ENCODE peak calls at places on chromosomes 2 and 18, in nine cellular contexts. One of them, this sample, is unnamed.
A peak's percentile ranks its signal among the peaks of the same experiment; 100 is the strongest.

GRCh38 chr2:30127016-30127893 is 19.6 kb upstream of the YPEL5 start:
- DNase-seq in K562: no peak
- DNase-seq in mesenchymal stem cell: no peak
- DNase-seq in uterus: no peak
- DNase-seq in GM23338: no peak
- DNase-seq in MM.1S: no peak
- DNase-seq in upper lobe of right lung: no peak
- DNase-seq in Panc1: no peak
- DNase-seq in ovary: no peak
- DNase-seq in this sample: no peak

GRCh38 chr18:5596585-5596984 is 52.8 kb upstream of the EPB41L3 start:
- DNase-seq in GM23338: no peak
- DNase-seq in Panc1: no peak
- DNase-seq in ovary: no peak
- DNase-seq in mesenchymal stem cell: no peak
- DNase-seq in K562: no peak
- DNase-seq in upper lobe of right lung: no peak
- DNase-seq in uterus: no peak
- DNase-seq in MM.1S: no peak
- DNase-seq in this sample: no peak

GRCh38 chr2:7071916-7072556 is 154.8 kb downstream of the RNF144A start:
- DNase-seq in ovary: no peak
- DNase-seq in MM.1S: no peak
- DNase-seq in Panc1: no peak
- DNase-seq in mesenchymal stem cell: no peak
- DNase-seq in uterus: no peak
- DNase-seq in GM23338: no peak
- DNase-seq in K562: no peak
- DNase-seq in upper lobe of right lung: no peak
- DNase-seq in this sample: no peak

GRCh38 chr18:57798713-57799373 is 4.3 kb downstream of the ATP8B1 start:
- DNase-seq in upper lobe of right lung: no peak
- DNase-seq in ovary: no peak
- DNase-seq in GM23338: no peak
- DNase-seq in K562: no peak
- DNase-seq in MM.1S: no peak
- DNase-seq in uterus: no peak
- DNase-seq in mesenchymal stem cell: no peak
- DNase-seq in Panc1: no peak
- DNase-seq in this sample: no peak

GRCh38 chr2:158692372-158693103 is 102.6 kb upstream of the DAPL1 start:
- DNase-seq in GM23338: no peak
- DNase-seq in Panc1: no peak
- DNase-seq in upper lobe of right lung: no peak
- DNase-seq in MM.1S: no peak
- DNase-seq in uterus: no peak
- DNase-seq in mesenchymal stem cell: no peak
- DNase-seq in K562: no peak
- DNase-seq in ovary: no peak
- DNase-seq in this sample: no peak

GRCh38 chr2:128359841-128360240 is 41.2 kb upstream of the HS6ST1 start:
- DNase-seq in MM.1S: no peak
- DNase-seq in Panc1: no peak
- DNase-seq in uterus: no peak
- DNase-seq in K562: no peak
- DNase-seq in mesenchymal stem cell: no peak
- DNase-seq in upper lobe of right lung: peak; percentile 46
- DNase-seq in GM23338: no peak
- DNase-seq in ovary: no peak
- DNase-seq in this sample: peak; percentile 17

GRCh38 chr2:29923110-29923721 is 1.8 kb upstream of the ALK start:
- DNase-seq in upper lobe of right lung: no peak
- DNase-seq in GM23338: peak; percentile 87
- DNase-seq in Panc1: peak; percentile 38
- DNase-seq in K562: peak; percentile 60
- DNase-seq in ovary: no peak
- DNase-seq in mesenchymal stem cell: peak; percentile 51
- DNase-seq in uterus: peak; percentile 23
- DNase-seq in MM.1S: peak; percentile 78
- DNase-seq in this sample: peak; percentile 45

GRCh38 chr18:407825-408224 is 92.7 kb downstream of the COLEC12 start:
- DNase-seq in MM.1S: no peak
- DNase-seq in GM23338: no peak
- DNase-seq in upper lobe of right lung: no peak
- DNase-seq in Panc1: no peak
- DNase-seq in uterus: no peak
- DNase-seq in ovary: no peak
- DNase-seq in K562: no peak
- DNase-seq in mesenchymal stem cell: no peak
- DNase-seq in this sample: no peak

GRCh38 chr2:187842978-187843847 is 289.0 kb upstream of the TFPI start:
- DNase-seq in Panc1: peak; percentile 32
- DNase-seq in ovary: no peak
- DNase-seq in K562: peak; percentile 21
- DNase-seq in MM.1S: peak; percentile 71
- DNase-seq in uterus: no peak
- DNase-seq in GM23338: peak; percentile 91
- DNase-seq in upper lobe of right lung: no peak
- DNase-seq in mesenchymal stem cell: peak; percentile 72
- DNase-seq in this sample: peak; percentile 25

GRCh38 chr2:237996041-237996593 is 29.3 kb downstream of the UBE2F start:
- DNase-seq in mesenchymal stem cell: peak; percentile 62
- DNase-seq in ovary: no peak
- DNase-seq in MM.1S: no peak
- DNase-seq in uterus: no peak
- DNase-seq in Panc1: no peak
- DNase-seq in K562: no peak
- DNase-seq in GM23338: no peak
- DNase-seq in upper lobe of right lung: peak; percentile 69
- DNase-seq in this sample: no peak

GRCh38 chr2:68997401-68997800 is 15.6 kb upstream of the ANTXR1 start:
- DNase-seq in MM.1S: no peak
- DNase-seq in K562: no peak
- DNase-seq in upper lobe of right lung: no peak
- DNase-seq in mesenchymal stem cell: no peak
- DNase-seq in ovary: no peak
- DNase-seq in uterus: no peak
- DNase-seq in Panc1: no peak
- DNase-seq in GM23338: no peak
- DNase-seq in this sample: no peak

GRCh38 chr2:79935771-79936657 is 368.5 kb downstream of the LRRTM1 start:
- DNase-seq in ovary: no peak
- DNase-seq in Panc1: peak; percentile 36
- DNase-seq in uterus: no peak
- DNase-seq in K562: peak; percentile 24
- DNase-seq in mesenchymal stem cell: peak; percentile 69
- DNase-seq in MM.1S: peak; percentile 61
- DNase-seq in upper lobe of right lung: no peak
- DNase-seq in GM23338: peak; percentile 92
- DNase-seq in this sample: peak; percentile 42

GRCh38 chr18:13435596-13436333 is 217.2 kb downstream of the LDLRAD4 start:
- DNase-seq in K562: no peak
- DNase-seq in upper lobe of right lung: no peak
- DNase-seq in uterus: peak; percentile 40
- DNase-seq in ovary: no peak
- DNase-seq in mesenchymal stem cell: peak; percentile 49
- DNase-seq in Panc1: peak; percentile 45
- DNase-seq in MM.1S: no peak
- DNase-seq in GM23338: no peak
- DNase-seq in this sample: no peak

GRCh38 chr2:115484483-115484882 is 1042.0 kb downstream of the DPP10 start:
- DNase-seq in ovary: no peak
- DNase-seq in K562: no peak
- DNase-seq in uterus: no peak
- DNase-seq in upper lobe of right lung: no peak
- DNase-seq in MM.1S: no peak
- DNase-seq in Panc1: no peak
- DNase-seq in mesenchymal stem cell: no peak
- DNase-seq in GM23338: no peak
- DNase-seq in this sample: no peak

GRCh38 chr2:94869552-94870391 is 1.5 kb upstream of the TEKT4 start:
- DNase-seq in Panc1: no peak
- DNase-seq in mesenchymal stem cell: no peak
- DNase-seq in upper lobe of right lung: peak; percentile 56
- DNase-seq in GM23338: no peak
- DNase-seq in MM.1S: no peak
- DNase-seq in K562: no peak
- DNase-seq in ovary: no peak
- DNase-seq in uterus: no peak
- DNase-seq in this sample: no peak
- H3K27me3 ChIP-seq in Panc1: peaks cover 11% of the 10 kb centered on the region
- H3K27me3 ChIP-seq in mesenchymal stem cell: no peaks in the 10 kb centered on the region
- H3K27me3 ChIP-seq in upper lobe of right lung: peaks cover 29% of the 10 kb centered on the region
- H3K27me3 ChIP-seq in GM23338: peaks cover 82% of the 10 kb centered on the region
- H3K27me3 ChIP-seq in MM.1S: no peaks in the 10 kb centered on the region
- H3K27me3 ChIP-seq in K562: peaks cover 5% of the 10 kb centered on the region
- H3K27me3 ChIP-seq in ovary: no peaks in the 10 kb centered on the region
- H3K27me3 ChIP-seq in uterus: no peaks in the 10 kb centered on the region
- H3K27me3 ChIP-seq in this sample: peaks cover 20% of the 10 kb centered on the region

GRCh38 chr2:235133837-235134236 is 182.0 kb downstream of the SH3BP4 start:
- DNase-seq in MM.1S: no peak
- DNase-seq in K562: no peak
- DNase-seq in mesenchymal stem cell: no peak
- DNase-seq in GM23338: no peak
- DNase-seq in Panc1: no peak
- DNase-seq in uterus: no peak
- DNase-seq in ovary: no peak
- DNase-seq in upper lobe of right lung: no peak
- DNase-seq in this sample: no peak

GRCh38 chr2:235131334-235132305 is 179.8 kb downstream of the SH3BP4 start:
- DNase-seq in upper lobe of right lung: no peak
- DNase-seq in mesenchymal stem cell: no peak
- DNase-seq in ovary: no peak
- DNase-seq in Panc1: no peak
- DNase-seq in GM23338: no peak
- DNase-seq in K562: no peak
- DNase-seq in uterus: no peak
- DNase-seq in MM.1S: no peak
- DNase-seq in this sample: no peak

GRCh38 chr2:235135195-235135965 is 183.6 kb downstream of the SH3BP4 start:
- DNase-seq in ovary: no peak
- DNase-seq in upper lobe of right lung: no peak
- DNase-seq in MM.1S: no peak
- DNase-seq in uterus: no peak
- DNase-seq in Panc1: no peak
- DNase-seq in GM23338: no peak
- DNase-seq in K562: no peak
- DNase-seq in mesenchymal stem cell: no peak
- DNase-seq in this sample: no peak

GRCh38 chr2:235129856-235130255 is 178.0 kb downstream of the SH3BP4 start:
- DNase-seq in GM23338: no peak
- DNase-seq in K562: no peak
- DNase-seq in MM.1S: no peak
- DNase-seq in ovary: no peak
- DNase-seq in Panc1: no peak
- DNase-seq in uterus: no peak
- DNase-seq in mesenchymal stem cell: no peak
- DNase-seq in upper lobe of right lung: no peak
- DNase-seq in this sample: no peak

DNA sequence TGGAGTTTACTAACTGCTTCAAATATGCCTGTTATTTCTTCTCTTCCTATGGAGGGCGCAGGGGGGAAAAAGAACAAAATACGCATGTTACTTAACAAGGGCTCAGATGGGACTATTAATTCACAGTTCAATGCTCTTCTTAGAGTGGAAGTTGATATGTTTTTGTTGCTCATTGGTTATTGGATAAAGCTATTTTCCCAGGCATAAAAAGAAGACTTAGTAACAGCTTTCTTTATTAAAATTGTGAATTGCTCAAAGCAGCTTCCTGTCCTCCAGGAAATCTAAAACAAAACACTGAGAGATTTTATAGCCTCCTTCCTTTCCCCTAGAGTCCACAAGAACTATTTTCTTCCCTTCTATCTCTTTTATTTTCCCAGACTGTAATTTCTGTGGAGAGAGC is 180.8 kb downstream of the SH3BP4 start:
- DNase-seq in K562: no peak
- DNase-seq in MM.1S: no peak
- DNase-seq in GM23338: no peak
- DNase-seq in uterus: no peak
- DNase-seq in Panc1: no peak
- DNase-seq in mesenchymal stem cell: no peak
- DNase-seq in ovary: no peak
- DNase-seq in upper lobe of right lung: no peak
- DNase-seq in this sample: no peak
- H3K4me3 ChIP-seq in K562: no peak overlapping the region
- H3K4me3 ChIP-seq in MM.1S: no peak overlapping the region
- H3K4me3 ChIP-seq in GM23338: no peak overlapping the region
- H3K4me3 ChIP-seq in uterus: no peak overlapping the region
- H3K4me3 ChIP-seq in Panc1: no peak overlapping the region
- H3K4me3 ChIP-seq in mesenchymal stem cell: no peak overlapping the region
- H3K4me3 ChIP-seq in ovary: no peak overlapping the region
- H3K4me3 ChIP-seq in upper lobe of right lung: no peak overlapping the region
- H3K4me3 ChIP-seq in this sample: no peak overlapping the region

GRCh38 chr2:202881570-202881969 is 10.0 kb upstream of the ICA1L start:
- DNase-seq in GM23338: no peak
- DNase-seq in MM.1S: no peak
- DNase-seq in K562: no peak
- DNase-seq in uterus: no peak
- DNase-seq in Panc1: no peak
- DNase-seq in mesenchymal stem cell: no peak
- DNase-seq in upper lobe of right lung: no peak
- DNase-seq in ovary: no peak
- DNase-seq in this sample: no peak
- H3K36me3 ChIP-seq in GM23338: peaks cover 60% of the 10 kb centered on the region
- H3K36me3 ChIP-seq in MM.1S: no peaks in the 10 kb centered on the region
- H3K36me3 ChIP-seq in K562: peaks cover 65% of the 10 kb centered on the region
- H3K36me3 ChIP-seq in uterus: no peaks in the 10 kb centered on the region
- H3K36me3 ChIP-seq in Panc1: peaks cover 8% of the 10 kb centered on the region
- H3K36me3 ChIP-seq in mesenchymal stem cell: peaks cover 18% of the 10 kb centered on the region
- H3K36me3 ChIP-seq in upper lobe of right lung: peaks cover 39% of the 10 kb centered on the region
- H3K36me3 ChIP-seq in ovary: no peaks in the 10 kb centered on the region
- H3K36me3 ChIP-seq in this sample: peaks cover 16% of the 10 kb centered on the region

DNA sequence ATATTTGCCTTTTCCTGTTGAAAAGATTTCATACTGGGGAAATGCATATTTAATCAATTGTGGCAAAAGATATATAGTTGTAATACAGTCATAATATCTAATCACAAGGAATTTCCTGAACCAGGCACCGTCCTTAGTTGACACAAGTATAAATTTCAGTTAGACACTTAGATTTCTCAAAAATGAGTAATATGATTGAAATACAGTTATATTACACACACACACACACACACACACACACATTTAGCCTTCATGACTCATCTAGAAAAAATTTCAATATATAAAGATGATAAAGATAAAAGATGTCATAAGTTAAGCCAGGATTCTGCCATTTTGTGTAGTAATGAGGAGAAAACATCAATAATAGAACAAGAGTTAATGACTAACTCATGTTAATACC is 258.4 kb upstream of the ZNF804A start:
- DNase-seq in K562: no peak
- DNase-seq in MM.1S: no peak
- DNase-seq in Panc1: no peak
- DNase-seq in ovary: no peak
- DNase-seq in GM23338: no peak
- DNase-seq in mesenchymal stem cell: no peak
- DNase-seq in upper lobe of right lung: no peak
- DNase-seq in uterus: no peak
- DNase-seq in this sample: no peak
- H3K27me3 ChIP-seq in K562: no peaks in the 10 kb centered on the region
- H3K27me3 ChIP-seq in MM.1S: no peaks in the 10 kb centered on the region
- H3K27me3 ChIP-seq in Panc1: no peaks in the 10 kb centered on the region
- H3K27me3 ChIP-seq in ovary: no peaks in the 10 kb centered on the region
- H3K27me3 ChIP-seq in GM23338: peaks cover 80% of the 10 kb centered on the region
- H3K27me3 ChIP-seq in mesenchymal stem cell: no peaks in the 10 kb centered on the region
- H3K27me3 ChIP-seq in upper lobe of right lung: no peaks in the 10 kb centered on the region
- H3K27me3 ChIP-seq in uterus: no peaks in the 10 kb centered on the region
- H3K27me3 ChIP-seq in this sample: peaks cover 43% of the 10 kb centered on the region